ENCODE peak calls at places on chromosomes 6 and 20, in four cellular contexts. S is hepatocyte, O is cardiac fibroblast, U is psoas muscle. J is an unnamed sample.

GRCh38 chr6:106963544-106963943 is 11.0 kb downstream of the CD24 start:
- DNase-seq in S (no peak), O (no peak), U (no peak), J (no peak)

GRCh38 chr6:138229072-138229471 is 10.8 kb upstream of the PBOV1 start:
- DNase-seq in S (no peak), O (no peak), U (no peak), J (no peak)

GRCh38 chr6:10495014-10495413 is 26.1 kb upstream of the GCNT2 start:
- DNase-seq in S (no peak), O (no peak), U (no peak), J (no peak)

GRCh38 chr20:31843288-31843687 is 2.1 kb downstream of the FOXS1 start:
- DNase-seq in S (no peak), O (no peak), U (no peak), J (no peak)

GRCh38 chr20:4973330-4974097 is 27.8 kb downstream of the SLC23A2 start:
- DNase-seq in S (peak; percentile 18), O (peak; percentile 68), U (peak; percentile 51), J (peak; percentile 69)

GRCh38 chr6:159075506-159076100 is 30.8 kb upstream of the TAGAP start:
- DNase-seq in S (no peak), O (peak; percentile 7), U (no peak), J (no peak)

GRCh38 chr20:41748051-41748450 is 129.9 kb upstream of the CHD6 start:
- DNase-seq in S (no peak), O (no peak), U (no peak), J (no peak)

GRCh38 chr6:170096191-170096802 is 194.6 kb downstream of the DLL1 start:
- DNase-seq in S (no peak), O (no peak), U (peak; percentile 26), J (no peak)

DNA sequence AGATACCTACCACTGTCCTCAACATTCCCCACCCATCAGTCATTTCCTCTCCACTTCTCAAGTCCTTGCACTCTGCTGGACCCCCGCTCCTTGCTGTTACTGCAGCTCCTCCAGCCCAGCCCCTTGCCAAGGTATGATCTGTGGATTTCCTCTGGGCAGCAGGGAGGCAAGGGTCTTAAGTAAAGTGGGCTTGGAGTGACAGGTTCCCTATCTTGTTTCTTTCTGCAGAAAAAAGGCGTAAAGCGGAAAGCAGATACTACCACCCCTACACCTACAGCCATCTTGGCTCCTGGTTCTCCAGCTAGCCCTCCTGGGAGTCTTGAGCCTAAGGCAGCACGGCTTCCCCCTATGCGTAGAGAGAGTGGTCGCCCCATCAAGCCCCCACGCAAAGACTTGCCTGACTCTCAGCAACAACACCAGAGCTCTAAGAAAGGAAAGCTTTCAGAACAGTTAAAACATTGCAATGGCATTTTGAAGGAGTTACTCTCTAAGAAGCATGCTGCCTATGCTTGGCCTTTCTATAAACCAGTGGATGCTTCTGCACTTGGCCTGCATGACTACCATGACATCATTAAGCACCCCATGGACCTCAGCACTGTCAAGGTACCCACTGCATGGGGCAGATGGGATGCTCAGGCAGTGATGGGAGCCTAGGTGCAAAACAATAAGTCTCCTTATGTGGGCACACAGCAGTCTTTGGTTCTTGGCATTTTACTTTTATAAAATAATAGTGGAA is 8.1 kb downstream of the BRD2 start:
- DNase-seq in S (no peak), O (no peak), U (no peak), J (no peak)
- H3K4me3 ChIP-seq in S (no peak overlapping the region), O (peak overlapping the region; percentile 6), U (peak overlapping the region; percentile 79), J (no peak overlapping the region)

DNA sequence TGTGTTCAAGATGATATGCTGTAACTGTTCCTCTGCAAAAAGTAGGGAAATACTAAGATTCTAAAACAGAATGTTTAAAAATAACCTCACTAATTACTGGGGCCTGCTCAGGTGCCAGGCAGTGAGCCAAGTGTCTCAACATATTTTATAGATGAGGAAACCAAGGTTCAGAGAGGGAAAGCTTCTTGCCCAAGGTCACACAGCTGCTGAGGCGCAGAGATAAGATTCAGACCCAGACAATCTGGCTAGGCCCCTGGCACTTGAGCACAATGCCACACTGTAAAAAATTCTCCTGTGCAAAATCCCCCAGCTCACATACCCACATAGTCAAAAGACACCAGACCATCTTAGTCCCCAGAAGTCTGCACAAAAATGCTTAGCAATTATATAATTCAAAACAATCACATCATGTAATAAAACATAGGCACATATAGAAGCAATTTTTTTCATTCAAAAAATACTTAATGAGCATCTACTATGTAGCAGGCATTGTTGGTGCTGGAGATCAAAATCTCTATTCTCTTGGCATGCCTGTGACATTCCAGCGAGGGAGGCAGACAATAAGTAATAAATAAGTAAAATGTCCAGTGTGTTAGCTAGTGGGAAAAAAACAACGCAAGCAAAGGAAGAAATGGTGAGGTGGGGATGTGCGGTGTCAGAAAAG is 10.3 kb downstream of the PREX1 start:
- DNase-seq in S (no peak), O (no peak), U (no peak), J (no peak)
- H3K4me3 ChIP-seq in S (no peak overlapping the region), O (no peak overlapping the region), U (no peak overlapping the region), J (no peak overlapping the region)

GRCh38 chr20:19888269-19888669 is 128.9 kb upstream of the NAA20 start:
- DNase-seq in S (no peak), O (no peak), U (peak; percentile 60), J (no peak)
- H3K4me3 ChIP-seq in S (no peak overlapping the region), O (no peak overlapping the region), U (peak overlapping the region; percentile 55), J (no peak overlapping the region)

GRCh38 chr6:166860392-166860791 is 96.0 kb downstream of the RNASET2 start:
- DNase-seq in S (no peak), O (no peak), U (no peak), J (no peak)

GRCh38 chr6:166862287-166862977 is 93.9 kb downstream of the RNASET2 start:
- DNase-seq in S (peak; percentile 42), O (peak; percentile 6), U (no peak), J (no peak)

GRCh38 chr6:166861961-166862286 is 94.4 kb downstream of the RNASET2 start:
- DNase-seq in S (no peak), O (no peak), U (no peak), J (no peak)

GRCh38 chr6:166862978-166863530 is 93.3 kb downstream of the RNASET2 start:
- DNase-seq in S (no peak), O (no peak), U (no peak), J (no peak)

GRCh38 chr6:166861304-166861703 is 95.0 kb downstream of the RNASET2 start:
- DNase-seq in S (no peak), O (no peak), U (no peak), J (no peak)
- H3K4me3 ChIP-seq in S (no peak overlapping the region), O (no peak overlapping the region), U (no peak overlapping the region), J (no peak overlapping the region)

J was measured in MG63.